ENCODE peak calls at places on chromosomes 6 and 20, in eight cellular contexts. One of them, this sample, is unnamed.

GRCh38 chr6:155628315-155628714 is 172.7 kb upstream of the NOX3 start:
- DNase-seq in thoracic aorta: no peak
- DNase-seq in breast epithelium: no peak
- DNase-seq in body of pancreas: no peak
- DNase-seq in lung: no peak
- DNase-seq in CD8-positive, alpha-beta T cell: no peak
- DNase-seq in left ventricle myocardium inferior: no peak
- DNase-seq in endodermal cell: no peak
- DNase-seq in this sample: no peak

GRCh38 chr20:51600016-51600420 is 57.5 kb upstream of the NFATC2 start:
- DNase-seq in left ventricle myocardium inferior: no peak
- DNase-seq in CD8-positive, alpha-beta T cell: no peak
- DNase-seq in body of pancreas: no peak
- DNase-seq in thoracic aorta: no peak
- DNase-seq in endodermal cell: no peak
- DNase-seq in breast epithelium: no peak
- DNase-seq in lung: no peak
- DNase-seq in this sample: no peak

GRCh38 chr6:36953931-36954261 is 642 bp upstream of the PI16 start:
- DNase-seq in body of pancreas: no peak
- DNase-seq in thoracic aorta: no peak
- DNase-seq in endodermal cell: peak; percentile 35
- DNase-seq in lung: no peak
- DNase-seq in left ventricle myocardium inferior: no peak
- DNase-seq in breast epithelium: no peak
- DNase-seq in CD8-positive, alpha-beta T cell: no peak
- DNase-seq in this sample: no peak

GRCh38 chr6:152458648-152459047 is 178.5 kb downstream of the SYNE1 start:
- DNase-seq in lung: no peak
- DNase-seq in breast epithelium: no peak
- DNase-seq in endodermal cell: no peak
- DNase-seq in body of pancreas: no peak
- DNase-seq in left ventricle myocardium inferior: no peak
- DNase-seq in thoracic aorta: no peak
- DNase-seq in CD8-positive, alpha-beta T cell: no peak
- DNase-seq in this sample: no peak

GRCh38 chr6:122652431-122652830 is 42.2 kb downstream of the PKIB start:
- DNase-seq in CD8-positive, alpha-beta T cell: no peak
- DNase-seq in thoracic aorta: no peak
- DNase-seq in body of pancreas: no peak
- DNase-seq in lung: no peak
- DNase-seq in breast epithelium: no peak
- DNase-seq in left ventricle myocardium inferior: no peak
- DNase-seq in endodermal cell: no peak
- DNase-seq in this sample: no peak

GRCh38 chr6:82365011-82365751 is 1.6 kb downstream of the TPBG start:
- DNase-seq in body of pancreas: peak; percentile 27
- DNase-seq in lung: no peak
- DNase-seq in breast epithelium: no peak
- DNase-seq in endodermal cell: peak; percentile 84
- DNase-seq in CD8-positive, alpha-beta T cell: no peak
- DNase-seq in thoracic aorta: no peak
- DNase-seq in left ventricle myocardium inferior: no peak
- DNase-seq in this sample: no peak

GRCh38 chr6:90194371-90194841 is 102.2 kb downstream of the BACH2 start:
- DNase-seq in breast epithelium: no peak
- DNase-seq in lung: no peak
- DNase-seq in endodermal cell: no peak
- DNase-seq in thoracic aorta: peak; percentile 11
- DNase-seq in body of pancreas: no peak
- DNase-seq in CD8-positive, alpha-beta T cell: no peak
- DNase-seq in left ventricle myocardium inferior: no peak
- DNase-seq in this sample: no peak

GRCh38 chr6:69233195-69233524 is 563.6 kb downstream of the LMBRD1 start:
- DNase-seq in left ventricle myocardium inferior: no peak
- DNase-seq in CD8-positive, alpha-beta T cell: no peak
- DNase-seq in body of pancreas: no peak
- DNase-seq in endodermal cell: no peak
- DNase-seq in breast epithelium: no peak
- DNase-seq in thoracic aorta: no peak
- DNase-seq in lung: no peak
- DNase-seq in this sample: no peak

GRCh38 chr20:10253750-10254149 is 35.1 kb downstream of the SNAP25 start:
- DNase-seq in endodermal cell: no peak
- DNase-seq in lung: no peak
- DNase-seq in breast epithelium: no peak
- DNase-seq in left ventricle myocardium inferior: no peak
- DNase-seq in CD8-positive, alpha-beta T cell: no peak
- DNase-seq in thoracic aorta: no peak
- DNase-seq in body of pancreas: no peak
- DNase-seq in this sample: no peak

GRCh38 chr6:54737247-54737646 is 109.3 kb upstream of the FAM83B start:
- DNase-seq in CD8-positive, alpha-beta T cell: no peak
- DNase-seq in thoracic aorta: no peak
- DNase-seq in breast epithelium: no peak
- DNase-seq in endodermal cell: peak; percentile 81
- DNase-seq in left ventricle myocardium inferior: no peak
- DNase-seq in lung: no peak
- DNase-seq in body of pancreas: no peak
- DNase-seq in this sample: no peak

GRCh38 chr6:105087571-105088211 is 92.1 kb downstream of the POPDC3 start:
- DNase-seq in body of pancreas: peak; percentile 43
- DNase-seq in thoracic aorta: no peak
- DNase-seq in lung: no peak
- DNase-seq in CD8-positive, alpha-beta T cell: no peak
- DNase-seq in endodermal cell: no peak
- DNase-seq in breast epithelium: no peak
- DNase-seq in left ventricle myocardium inferior: no peak
- DNase-seq in this sample: no peak

GRCh38 chr20:41770427-41770826 is 152.2 kb upstream of the CHD6 start:
- DNase-seq in left ventricle myocardium inferior: no peak
- DNase-seq in endodermal cell: no peak
- DNase-seq in lung: no peak
- DNase-seq in body of pancreas: no peak
- DNase-seq in breast epithelium: no peak
- DNase-seq in thoracic aorta: no peak
- DNase-seq in CD8-positive, alpha-beta T cell: no peak
- DNase-seq in this sample: no peak
- H3K27ac ChIP-seq in left ventricle myocardium inferior: no peak overlapping the region
- H3K27ac ChIP-seq in endodermal cell: no peak overlapping the region
- H3K27ac ChIP-seq in lung: no peak overlapping the region
- H3K27ac ChIP-seq in body of pancreas: no peak overlapping the region
- H3K27ac ChIP-seq in breast epithelium: no peak overlapping the region
- H3K27ac ChIP-seq in thoracic aorta: no peak overlapping the region
- H3K27ac ChIP-seq in CD8-positive, alpha-beta T cell: no peak overlapping the region
- H3K27ac ChIP-seq in this sample: no peak overlapping the region

GRCh38 chr6:80438728-80439127 is 332.3 kb downstream of the BCKDHB start:
- DNase-seq in thoracic aorta: no peak
- DNase-seq in body of pancreas: no peak
- DNase-seq in breast epithelium: no peak
- DNase-seq in CD8-positive, alpha-beta T cell: no peak
- DNase-seq in lung: no peak
- DNase-seq in left ventricle myocardium inferior: no peak
- DNase-seq in endodermal cell: no peak
- DNase-seq in this sample: no peak
- H3K27ac ChIP-seq in thoracic aorta: no peak overlapping the region
- H3K27ac ChIP-seq in body of pancreas: no peak overlapping the region
- H3K27ac ChIP-seq in breast epithelium: no peak overlapping the region
- H3K27ac ChIP-seq in CD8-positive, alpha-beta T cell: no peak overlapping the region
- H3K27ac ChIP-seq in lung: no peak overlapping the region
- H3K27ac ChIP-seq in left ventricle myocardium inferior: no peak overlapping the region
- H3K27ac ChIP-seq in endodermal cell: no peak overlapping the region
- H3K27ac ChIP-seq in this sample: no peak overlapping the region

DNA sequence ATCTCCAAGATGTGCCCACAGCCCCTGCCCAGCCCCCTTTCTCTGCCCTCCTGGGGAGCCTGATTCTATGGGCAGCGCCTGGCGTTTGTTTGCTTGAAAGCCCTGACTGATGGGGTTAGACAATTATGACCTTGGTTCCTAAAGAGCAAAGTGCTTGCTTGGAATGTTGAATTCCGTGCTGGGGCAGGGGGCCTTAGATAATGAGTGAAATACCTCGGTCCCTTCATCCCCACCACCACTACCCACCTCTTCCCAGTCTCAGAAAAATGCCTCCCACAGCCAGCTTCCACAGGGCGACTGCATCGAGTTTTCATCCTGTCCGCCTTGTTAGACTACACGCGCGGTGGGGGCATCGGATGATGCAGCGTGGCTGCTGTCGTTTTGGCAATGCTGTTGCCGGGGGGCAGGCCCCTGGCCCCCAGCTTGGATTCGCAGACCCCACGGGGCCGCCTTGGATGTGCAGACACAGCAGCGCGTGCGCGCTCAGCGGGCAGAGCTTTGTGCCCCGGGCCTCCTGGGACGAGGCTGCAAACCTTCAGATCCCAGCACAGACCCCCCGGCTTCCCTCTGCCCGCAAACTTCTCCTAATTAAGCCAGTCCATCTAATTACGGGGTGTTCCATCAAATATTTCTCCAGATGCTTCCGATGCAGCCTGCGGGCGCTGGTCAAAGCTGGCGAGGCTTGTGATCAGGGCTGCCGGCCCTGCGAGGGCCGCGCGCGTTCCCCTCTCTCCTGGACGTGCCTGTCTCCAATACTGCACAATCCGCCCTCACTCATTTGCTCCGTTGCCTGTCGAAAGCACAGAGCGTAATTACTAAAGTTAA is 86.1 kb downstream of the LINC00237 start:
- DNase-seq in endodermal cell: no peak
- DNase-seq in body of pancreas: no peak
- DNase-seq in thoracic aorta: no peak
- DNase-seq in lung: no peak
- DNase-seq in breast epithelium: no peak
- DNase-seq in CD8-positive, alpha-beta T cell: no peak
- DNase-seq in left ventricle myocardium inferior: no peak
- DNase-seq in this sample: no peak
- H3K27ac ChIP-seq in endodermal cell: peak overlapping the region; percentile 74
- H3K27ac ChIP-seq in body of pancreas: no peak overlapping the region
- H3K27ac ChIP-seq in thoracic aorta: no peak overlapping the region
- H3K27ac ChIP-seq in lung: no peak overlapping the region
- H3K27ac ChIP-seq in breast epithelium: no peak overlapping the region
- H3K27ac ChIP-seq in CD8-positive, alpha-beta T cell: no peak overlapping the region
- H3K27ac ChIP-seq in left ventricle myocardium inferior: no peak overlapping the region
- H3K27ac ChIP-seq in this sample: no peak overlapping the region

GRCh38 chr6:139330271-139330670 is 38.5 kb upstream of the TXLNB start:
- DNase-seq in endodermal cell: no peak
- DNase-seq in body of pancreas: no peak
- DNase-seq in breast epithelium: no peak
- DNase-seq in lung: no peak
- DNase-seq in CD8-positive, alpha-beta T cell: no peak
- DNase-seq in thoracic aorta: no peak
- DNase-seq in left ventricle myocardium inferior: no peak
- DNase-seq in this sample: no peak
- H3K27ac ChIP-seq in endodermal cell: no peak overlapping the region
- H3K27ac ChIP-seq in body of pancreas: no peak overlapping the region
- H3K27ac ChIP-seq in breast epithelium: no peak overlapping the region
- H3K27ac ChIP-seq in lung: no peak overlapping the region
- H3K27ac ChIP-seq in CD8-positive, alpha-beta T cell: no peak overlapping the region
- H3K27ac ChIP-seq in thoracic aorta: no peak overlapping the region
- H3K27ac ChIP-seq in left ventricle myocardium inferior: no peak overlapping the region
- H3K27ac ChIP-seq in this sample: no peak overlapping the region

GRCh38 chr20:31595380-31595653 is 9.8 kb upstream of the ID1 start:
- DNase-seq in thoracic aorta: no peak
- DNase-seq in endodermal cell: no peak
- DNase-seq in left ventricle myocardium inferior: no peak
- DNase-seq in breast epithelium: no peak
- DNase-seq in CD8-positive, alpha-beta T cell: no peak
- DNase-seq in body of pancreas: no peak
- DNase-seq in lung: no peak
- DNase-seq in this sample: no peak

GRCh38 chr20:31595654-31596411 is 9.3 kb upstream of the ID1 start:
- DNase-seq in lung: peak; percentile 75
- DNase-seq in body of pancreas: no peak
- DNase-seq in endodermal cell: peak; percentile 85
- DNase-seq in breast epithelium: no peak
- DNase-seq in thoracic aorta: peak; percentile 53
- DNase-seq in CD8-positive, alpha-beta T cell: no peak
- DNase-seq in left ventricle myocardium inferior: peak; percentile 89
- DNase-seq in this sample: peak; percentile 30

GRCh38 chr20:31594558-31595379 is 10.3 kb upstream of the ID1 start:
- DNase-seq in left ventricle myocardium inferior: peak; percentile 63
- DNase-seq in breast epithelium: no peak
- DNase-seq in CD8-positive, alpha-beta T cell: no peak
- DNase-seq in lung: no peak
- DNase-seq in body of pancreas: no peak
- DNase-seq in endodermal cell: peak; percentile 89
- DNase-seq in thoracic aorta: no peak
- DNase-seq in this sample: no peak

GRCh38 chr20:31593221-31594001 is 11.7 kb upstream of the ID1 start:
- DNase-seq in endodermal cell: peak; percentile 65
- DNase-seq in lung: peak; percentile 63
- DNase-seq in breast epithelium: peak; percentile 54
- DNase-seq in CD8-positive, alpha-beta T cell: no peak
- DNase-seq in body of pancreas: no peak
- DNase-seq in left ventricle myocardium inferior: no peak
- DNase-seq in thoracic aorta: no peak
- DNase-seq in this sample: no peak

GRCh38 chr20:31594002-31594557 is 11.0 kb upstream of the ID1 start:
- DNase-seq in CD8-positive, alpha-beta T cell: no peak
- DNase-seq in body of pancreas: no peak
- DNase-seq in thoracic aorta: no peak
- DNase-seq in left ventricle myocardium inferior: no peak
- DNase-seq in breast epithelium: no peak
- DNase-seq in lung: no peak
- DNase-seq in endodermal cell: no peak
- DNase-seq in this sample: no peak
- H3K27ac ChIP-seq in CD8-positive, alpha-beta T cell: no peak overlapping the region
- H3K27ac ChIP-seq in body of pancreas: no peak overlapping the region
- H3K27ac ChIP-seq in thoracic aorta: no peak overlapping the region
- H3K27ac ChIP-seq in left ventricle myocardium inferior: peak overlapping the region; percentile 89
- H3K27ac ChIP-seq in breast epithelium: no peak overlapping the region
- H3K27ac ChIP-seq in lung: peak overlapping the region; percentile 40
- H3K27ac ChIP-seq in endodermal cell: no peak overlapping the region
- H3K27ac ChIP-seq in this sample: no peak overlapping the region

DNA sequence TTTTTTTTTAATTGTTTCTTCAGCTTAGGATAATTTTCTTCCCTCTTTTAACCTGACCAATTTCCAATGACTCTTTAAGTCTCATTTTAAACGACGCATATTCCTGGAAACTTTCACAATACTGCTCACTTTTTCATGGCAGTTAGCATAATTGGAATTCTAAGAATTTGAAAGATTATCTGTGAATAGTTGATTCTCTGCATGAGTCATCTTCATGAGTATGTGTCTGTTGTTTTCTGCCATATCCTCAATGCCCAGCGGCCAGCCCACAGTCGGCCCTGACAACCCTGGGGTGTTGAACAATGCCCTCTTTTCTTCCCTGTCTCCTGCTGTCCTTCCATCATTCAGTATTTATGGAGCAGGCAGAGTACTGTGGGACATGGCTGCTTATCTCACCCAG is 554.2 kb downstream of the CDH26 start:
- DNase-seq in body of pancreas: no peak
- DNase-seq in breast epithelium: no peak
- DNase-seq in lung: no peak
- DNase-seq in CD8-positive, alpha-beta T cell: no peak
- DNase-seq in endodermal cell: peak; percentile 82
- DNase-seq in thoracic aorta: no peak
- DNase-seq in left ventricle myocardium inferior: no peak
- DNase-seq in this sample: peak; percentile 56
- H3K27ac ChIP-seq in body of pancreas: no peak overlapping the region
- H3K27ac ChIP-seq in breast epithelium: no peak overlapping the region
- H3K27ac ChIP-seq in lung: no peak overlapping the region
- H3K27ac ChIP-seq in CD8-positive, alpha-beta T cell: no peak overlapping the region
- H3K27ac ChIP-seq in endodermal cell: peak overlapping the region; percentile 63
- H3K27ac ChIP-seq in thoracic aorta: no peak overlapping the region
- H3K27ac ChIP-seq in left ventricle myocardium inferior: no peak overlapping the region
- H3K27ac ChIP-seq in this sample: no peak overlapping the region

GRCh38 chr6:87798393-87799278 is 96.6 kb upstream of the AKIRIN2 start:
- DNase-seq in left ventricle myocardium inferior: no peak
- DNase-seq in lung: no peak
- DNase-seq in CD8-positive, alpha-beta T cell: no peak
- DNase-seq in breast epithelium: no peak
- DNase-seq in body of pancreas: no peak
- DNase-seq in endodermal cell: no peak
- DNase-seq in thoracic aorta: no peak
- DNase-seq in this sample: no peak
- H3K27ac ChIP-seq in left ventricle myocardium inferior: no peak overlapping the region
- H3K27ac ChIP-seq in lung: no peak overlapping the region
- H3K27ac ChIP-seq in CD8-positive, alpha-beta T cell: no peak overlapping the region
- H3K27ac ChIP-seq in breast epithelium: no peak overlapping the region
- H3K27ac ChIP-seq in body of pancreas: no peak overlapping the region
- H3K27ac ChIP-seq in endodermal cell: no peak overlapping the region
- H3K27ac ChIP-seq in thoracic aorta: no peak overlapping the region
- H3K27ac ChIP-seq in this sample: no peak overlapping the region